ENCODE peak calls at places on chromosomes 1 and 21, in four cellular contexts. R is iPS-NIHi11, X is amniotic stem cell, S is mucosa of gallbladder. Z is an unnamed sample.
A peak's percentile ranks its signal among the peaks of the same experiment; 100 is the strongest.

GRCh38 chr1:186785503-186785902 is 43.2 kb upstream of the PLA2G4A start:
- DNase-seq in S (no peak), X (no peak), R (no peak), Z (no peak)

GRCh38 chr1:184673305-184673704 is 81.4 kb downstream of the EDEM3 start:
- DNase-seq in X (no peak), R (no peak), S (no peak), Z (no peak)

GRCh38 chr21:20661745-20662470 is 336.3 kb upstream of the NCAM2 start:
- DNase-seq in X (no peak), R (peak; percentile 29), S (no peak), Z (no peak)

GRCh38 chr1:205870236-205870635 is 20.3 kb upstream of the PM20D1 start:
- DNase-seq in S (no peak), X (no peak), R (no peak), Z (no peak)

GRCh38 chr1:53349968-53350852 is 22.3 kb upstream of the LRP8 start:
- DNase-seq in R (no peak), S (no peak), X (no peak), Z (no peak)

GRCh38 chr1:179820216-179820970 is 57.2 kb downstream of the TOR1AIP2 start:
- DNase-seq in S (no peak), R (no peak), X (no peak), Z (no peak)

GRCh38 chr1:218339267-218339831 is 5.8 kb upstream of the TGFB2 start:
- DNase-seq in X (no peak), R (no peak), S (no peak), Z (no peak)

GRCh38 chr1:224504642-224505041 is 70.0 kb upstream of the WDR26 start:
- DNase-seq in X (no peak), S (no peak), R (no peak), Z (no peak)

GRCh38 chr1:59116920-59117542 is 179.9 kb upstream of the FGGY start:
- DNase-seq in X (no peak), S (no peak), R (peak; percentile 56), Z (peak; percentile 21)

GRCh38 chr1:85734961-85735360 is 26.7 kb upstream of the ZNHIT6 start:
- DNase-seq in S (no peak), X (no peak), R (no peak), Z (no peak)

GRCh38 chr1:230456478-230456877 is 30.3 kb upstream of the PGBD5 start:
- DNase-seq in S (no peak), X (no peak), R (no peak), Z (no peak)

GRCh38 chr1:153945131-153945794 is 1.3 kb downstream of the DENND4B start:
- DNase-seq in R (no peak), X (no peak), S (peak; percentile 54), Z (no peak)

GRCh38 chr1:230550428-230550827 is 91.9 kb upstream of the COG2 start:
- DNase-seq in R (no peak), S (no peak), X (no peak), Z (no peak)

GRCh38 chr1:201885531-201886075 is 3.1 kb upstream of the SHISA4 start:
- DNase-seq in R (no peak), X (no peak), S (no peak), Z (peak; percentile 51)

GRCh38 chr1:160127865-160128523 is 12.4 kb downstream of the ATP1A2 start:
- DNase-seq in X (no peak), S (no peak), R (no peak), Z (no peak)

GRCh38 chr1:203597386-203598040 is 29.1 kb upstream of the ATP2B4 start:
- DNase-seq in R (no peak), X (no peak), S (no peak), Z (no peak)

GRCh38 chr1:17653728-17654351 is 101.3 kb upstream of the ACTL8 start:
- DNase-seq in S (no peak), R (peak; percentile 88), X (no peak), Z (peak; percentile 66)

GRCh38 chr1:207826557-207827487 is 75.0 kb downstream of the CD46 start:
- DNase-seq in X (no peak), S (peak; percentile 60), R (no peak), Z (no peak)

GRCh38 chr1:217048104-217048707 is 325.0 kb upstream of the ESRRG start:
- DNase-seq in S (no peak), X (no peak), R (peak; percentile 70), Z (no peak)

GRCh38 chr1:103525114-103525606 is 339 bp upstream of the RNPC3 start:
- DNase-seq in R (peak; percentile 74), X (peak; percentile 16), S (no peak), Z (peak; percentile 10)

GRCh38 chr1:168623003-168623828 is 46.8 kb downstream of the XCL1 start:
- DNase-seq in X (peak; percentile 15), S (peak; percentile 27), R (no peak), Z (no peak)

GRCh38 chr1:204377800-204378608 is 18.3 kb upstream of the PLEKHA6 start:
- DNase-seq in R (peak; percentile 78), X (no peak), S (peak; percentile 54), Z (peak; percentile 56)

GRCh38 chr1:33424205-33424604 is 6.7 kb downstream of the PHC2 start:
- DNase-seq in X (no peak), R (no peak), S (no peak), Z (no peak)

Z was measured in HTR-8/SVneo.